ENCODE peak calls at places on chromosomes 2 and 18, in five cellular contexts. One of them, this sample, is unnamed.

GRCh38 chr2:176118606-176119370 is 2.2 kb downstream of the HOXD10 start:
- DNase-seq in prostate gland: no peak
- DNase-seq in cardiac muscle cell: no peak
- DNase-seq in gastrocnemius medialis: no peak
- DNase-seq in ovary: peak; percentile 15
- DNase-seq in this sample: no peak

GRCh38 chr2:102449370-102449974 is 23.6 kb upstream of the SLC9A4 start:
- DNase-seq in prostate gland: peak; percentile 24
- DNase-seq in gastrocnemius medialis: no peak
- DNase-seq in ovary: peak; percentile 23
- DNase-seq in cardiac muscle cell: peak; percentile 51
- DNase-seq in this sample: peak; percentile 49

GRCh38 chr2:160270571-160271113 is 70.6 kb upstream of the ITGB6 start:
- DNase-seq in ovary: peak; percentile 44
- DNase-seq in cardiac muscle cell: no peak
- DNase-seq in prostate gland: no peak
- DNase-seq in gastrocnemius medialis: peak; percentile 35
- DNase-seq in this sample: no peak

GRCh38 chr2:110860620-110861019 is 128.2 kb downstream of the ACOXL start:
- DNase-seq in ovary: no peak
- DNase-seq in gastrocnemius medialis: no peak
- DNase-seq in prostate gland: no peak
- DNase-seq in cardiac muscle cell: no peak
- DNase-seq in this sample: no peak

GRCh38 chr2:24779121-24779520 is 14.1 kb downstream of the PTRHD1 start:
- DNase-seq in gastrocnemius medialis: no peak
- DNase-seq in ovary: no peak
- DNase-seq in cardiac muscle cell: no peak
- DNase-seq in prostate gland: no peak
- DNase-seq in this sample: no peak

GRCh38 chr18:50009772-50010171 is 185.2 kb downstream of the MYO5B start:
- DNase-seq in cardiac muscle cell: peak; percentile 55
- DNase-seq in ovary: no peak
- DNase-seq in gastrocnemius medialis: peak; percentile 17
- DNase-seq in prostate gland: peak; percentile 12
- DNase-seq in this sample: peak; percentile 20

GRCh38 chr18:73684651-73685050 is 463.0 kb downstream of the FBXO15 start:
- DNase-seq in prostate gland: no peak
- DNase-seq in ovary: no peak
- DNase-seq in cardiac muscle cell: no peak
- DNase-seq in gastrocnemius medialis: no peak
- DNase-seq in this sample: no peak

GRCh38 chr2:230408244-230408842 is 7.7 kb upstream of the SP100 start:
- DNase-seq in prostate gland: no peak
- DNase-seq in cardiac muscle cell: no peak
- DNase-seq in ovary: no peak
- DNase-seq in gastrocnemius medialis: peak; percentile 37
- DNase-seq in this sample: no peak

GRCh38 chr2:68426885-68427579 is 40.1 kb downstream of the FBXO48 start:
- DNase-seq in prostate gland: no peak
- DNase-seq in gastrocnemius medialis: no peak
- DNase-seq in ovary: no peak
- DNase-seq in cardiac muscle cell: no peak
- DNase-seq in this sample: peak; percentile 69

GRCh38 chr18:5197461-5197860 is 404 bp upstream of the AKAIN1 start:
- DNase-seq in prostate gland: no peak
- DNase-seq in ovary: no peak
- DNase-seq in cardiac muscle cell: no peak
- DNase-seq in gastrocnemius medialis: no peak
- DNase-seq in this sample: no peak

GRCh38 chr18:54888933-54889332 is 60.7 kb downstream of the RAB27B start:
- DNase-seq in gastrocnemius medialis: no peak
- DNase-seq in ovary: no peak
- DNase-seq in cardiac muscle cell: no peak
- DNase-seq in prostate gland: no peak
- DNase-seq in this sample: no peak

GRCh38 chr2:1784087-1784486 is 39.8 kb upstream of the PXDN start:
- DNase-seq in gastrocnemius medialis: no peak
- DNase-seq in cardiac muscle cell: no peak
- DNase-seq in ovary: no peak
- DNase-seq in prostate gland: no peak
- DNase-seq in this sample: no peak

GRCh38 chr2:27093430-27094352 is 7.1 kb downstream of the KHK start:
- DNase-seq in ovary: no peak
- DNase-seq in gastrocnemius medialis: no peak
- DNase-seq in prostate gland: no peak
- DNase-seq in cardiac muscle cell: no peak
- DNase-seq in this sample: no peak

GRCh38 chr2:8582850-8583399 is 98.9 kb upstream of the ID2 start:
- DNase-seq in ovary: no peak
- DNase-seq in cardiac muscle cell: no peak
- DNase-seq in prostate gland: no peak
- DNase-seq in gastrocnemius medialis: no peak
- DNase-seq in this sample: no peak
- H3K4me3 ChIP-seq in ovary: no peak overlapping the region
- H3K4me3 ChIP-seq in cardiac muscle cell: no peak overlapping the region
- H3K4me3 ChIP-seq in prostate gland: peak overlapping the region; percentile 15
- H3K4me3 ChIP-seq in gastrocnemius medialis: peak overlapping the region; percentile 9
- H3K4me3 ChIP-seq in this sample: no peak overlapping the region

DNA sequence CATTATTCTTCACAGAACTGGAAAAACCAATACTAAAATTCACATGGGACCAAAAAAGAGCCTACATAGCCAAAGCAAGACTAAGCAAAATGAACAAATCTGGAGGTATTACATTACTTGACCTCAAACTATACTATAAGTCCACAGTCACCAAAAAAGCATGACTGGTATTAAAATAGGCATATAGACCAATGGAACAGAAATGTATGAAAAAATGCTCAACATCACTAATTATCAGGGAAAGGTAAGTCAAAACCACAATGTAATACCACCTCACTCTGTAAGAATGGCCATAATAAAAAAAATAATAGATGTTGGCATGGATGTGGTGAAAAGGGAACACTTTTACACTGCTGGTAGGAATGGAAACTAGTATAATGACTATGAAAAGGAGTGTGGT is 158.6 kb downstream of the CDH2 start:
- DNase-seq in cardiac muscle cell: no peak
- DNase-seq in ovary: no peak
- DNase-seq in gastrocnemius medialis: no peak
- DNase-seq in prostate gland: no peak
- DNase-seq in this sample: no peak
- H3K4me1 ChIP-seq in cardiac muscle cell: peaks cover 14% of the 10 kb centered on the region
- H3K4me1 ChIP-seq in ovary: no peaks in the 10 kb centered on the region
- H3K4me1 ChIP-seq in gastrocnemius medialis: no peaks in the 10 kb centered on the region
- H3K4me1 ChIP-seq in prostate gland: no peaks in the 10 kb centered on the region
- H3K4me1 ChIP-seq in this sample: no peaks in the 10 kb centered on the region

DNA sequence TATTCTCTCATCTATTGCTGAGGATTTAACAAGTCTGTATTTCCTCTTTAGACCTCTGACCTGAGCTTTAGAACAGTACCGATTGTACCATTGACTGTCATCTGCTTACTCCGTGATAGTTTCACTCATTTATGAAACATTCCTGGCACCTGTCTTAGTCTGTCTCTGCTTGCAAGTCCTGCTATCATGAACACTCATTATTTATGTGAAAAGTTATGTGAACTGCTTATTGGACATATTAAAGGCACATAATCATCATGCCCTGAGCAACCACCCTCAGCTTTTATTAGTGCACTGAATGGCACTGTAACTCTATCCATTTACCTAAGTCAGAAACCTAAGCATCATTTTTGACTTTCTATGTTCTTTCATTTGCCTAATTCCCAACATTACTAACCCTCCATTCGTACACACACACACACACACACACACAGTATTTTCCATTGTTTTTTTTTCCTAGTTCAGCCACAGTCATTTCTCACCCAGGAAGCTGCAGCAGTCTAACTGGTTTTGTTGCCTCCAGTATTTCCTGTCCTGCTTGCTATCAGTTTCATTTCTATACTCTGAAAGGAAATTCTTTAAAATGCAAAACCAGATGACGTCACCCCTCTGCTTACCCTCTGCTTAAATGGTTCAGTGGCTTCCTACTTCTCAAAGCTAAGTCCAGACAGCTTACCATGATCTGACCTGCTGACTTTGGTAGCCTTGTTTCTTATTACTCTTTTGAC is 146.1 kb downstream of the HAUS1 start:
- DNase-seq in gastrocnemius medialis: no peak
- DNase-seq in cardiac muscle cell: no peak
- DNase-seq in ovary: no peak
- DNase-seq in prostate gland: peak; percentile 62
- DNase-seq in this sample: peak; percentile 73
- H3K27ac ChIP-seq in gastrocnemius medialis: peak overlapping the region; percentile 15
- H3K27ac ChIP-seq in cardiac muscle cell: no peak overlapping the region
- H3K27ac ChIP-seq in ovary: no peak overlapping the region
- H3K27ac ChIP-seq in prostate gland: peak overlapping the region; percentile 67
- H3K27ac ChIP-seq in this sample: peak overlapping the region; percentile 77

GRCh38 chr18:8608795-8609673 is at the start of gene RAB12:
- DNase-seq in prostate gland: peak; percentile 76
- DNase-seq in cardiac muscle cell: peak; percentile 93
- DNase-seq in gastrocnemius medialis: peak; percentile 86
- DNase-seq in ovary: peak; percentile 90
- DNase-seq in this sample: peak; percentile 85

GRCh38 chr18:8609711-8610441 is 639 bp downstream of the RAB12 start:
- DNase-seq in cardiac muscle cell: peak; percentile 30
- DNase-seq in gastrocnemius medialis: no peak
- DNase-seq in ovary: peak; percentile 52
- DNase-seq in prostate gland: no peak
- DNase-seq in this sample: peak; percentile 5

GRCh38 chr18:8610442-8610801 is 1.2 kb downstream of the RAB12 start:
- DNase-seq in prostate gland: no peak
- DNase-seq in cardiac muscle cell: no peak
- DNase-seq in ovary: no peak
- DNase-seq in gastrocnemius medialis: peak; percentile 71
- DNase-seq in this sample: peak; percentile 7

GRCh38 chr18:8605974-8606373 is 3.3 kb upstream of the RAB12 start:
- DNase-seq in gastrocnemius medialis: no peak
- DNase-seq in cardiac muscle cell: no peak
- DNase-seq in prostate gland: no peak
- DNase-seq in ovary: no peak
- DNase-seq in this sample: no peak

GRCh38 chr18:8607776-8608682 is 1.2 kb upstream of the RAB12 start:
- DNase-seq in ovary: peak; percentile 30
- DNase-seq in prostate gland: no peak
- DNase-seq in gastrocnemius medialis: peak; percentile 83
- DNase-seq in cardiac muscle cell: no peak
- DNase-seq in this sample: no peak
- H3K4me3 ChIP-seq in ovary: peak overlapping the region; percentile 91
- H3K4me3 ChIP-seq in prostate gland: peak overlapping the region; percentile 74
- H3K4me3 ChIP-seq in gastrocnemius medialis: peak overlapping the region; percentile 98
- H3K4me3 ChIP-seq in cardiac muscle cell: no peak overlapping the region
- H3K4me3 ChIP-seq in this sample: peak overlapping the region; percentile 48

GRCh38 chr2:36369163-36369562 is 13.6 kb downstream of the CRIM1 start:
- DNase-seq in ovary: no peak
- DNase-seq in gastrocnemius medialis: no peak
- DNase-seq in prostate gland: no peak
- DNase-seq in cardiac muscle cell: no peak
- DNase-seq in this sample: no peak

GRCh38 chr2:36370281-36370680 is 14.7 kb downstream of the CRIM1 start:
- DNase-seq in cardiac muscle cell: no peak
- DNase-seq in ovary: no peak
- DNase-seq in gastrocnemius medialis: no peak
- DNase-seq in prostate gland: no peak
- DNase-seq in this sample: no peak

GRCh38 chr2:36368438-36368837 is 12.9 kb downstream of the CRIM1 start:
- DNase-seq in prostate gland: no peak
- DNase-seq in gastrocnemius medialis: no peak
- DNase-seq in cardiac muscle cell: no peak
- DNase-seq in ovary: no peak
- DNase-seq in this sample: no peak

GRCh38 chr2:36371070-36371962 is 15.7 kb downstream of the CRIM1 start:
- DNase-seq in gastrocnemius medialis: no peak
- DNase-seq in ovary: no peak
- DNase-seq in prostate gland: no peak
- DNase-seq in cardiac muscle cell: no peak
- DNase-seq in this sample: no peak

GRCh38 chr2:36369711-36370110 is 14.1 kb downstream of the CRIM1 start:
- DNase-seq in gastrocnemius medialis: no peak
- DNase-seq in ovary: no peak
- DNase-seq in prostate gland: no peak
- DNase-seq in cardiac muscle cell: no peak
- DNase-seq in this sample: no peak
- H3K4me1 ChIP-seq in gastrocnemius medialis: peaks cover 100% of the 10 kb centered on the region
- H3K4me1 ChIP-seq in ovary: peaks cover 33% of the 10 kb centered on the region
- H3K4me1 ChIP-seq in prostate gland: no peaks in the 10 kb centered on the region
- H3K4me1 ChIP-seq in cardiac muscle cell: peaks cover 30% of the 10 kb centered on the region
- H3K4me1 ChIP-seq in this sample: no peaks in the 10 kb centered on the region

DNA sequence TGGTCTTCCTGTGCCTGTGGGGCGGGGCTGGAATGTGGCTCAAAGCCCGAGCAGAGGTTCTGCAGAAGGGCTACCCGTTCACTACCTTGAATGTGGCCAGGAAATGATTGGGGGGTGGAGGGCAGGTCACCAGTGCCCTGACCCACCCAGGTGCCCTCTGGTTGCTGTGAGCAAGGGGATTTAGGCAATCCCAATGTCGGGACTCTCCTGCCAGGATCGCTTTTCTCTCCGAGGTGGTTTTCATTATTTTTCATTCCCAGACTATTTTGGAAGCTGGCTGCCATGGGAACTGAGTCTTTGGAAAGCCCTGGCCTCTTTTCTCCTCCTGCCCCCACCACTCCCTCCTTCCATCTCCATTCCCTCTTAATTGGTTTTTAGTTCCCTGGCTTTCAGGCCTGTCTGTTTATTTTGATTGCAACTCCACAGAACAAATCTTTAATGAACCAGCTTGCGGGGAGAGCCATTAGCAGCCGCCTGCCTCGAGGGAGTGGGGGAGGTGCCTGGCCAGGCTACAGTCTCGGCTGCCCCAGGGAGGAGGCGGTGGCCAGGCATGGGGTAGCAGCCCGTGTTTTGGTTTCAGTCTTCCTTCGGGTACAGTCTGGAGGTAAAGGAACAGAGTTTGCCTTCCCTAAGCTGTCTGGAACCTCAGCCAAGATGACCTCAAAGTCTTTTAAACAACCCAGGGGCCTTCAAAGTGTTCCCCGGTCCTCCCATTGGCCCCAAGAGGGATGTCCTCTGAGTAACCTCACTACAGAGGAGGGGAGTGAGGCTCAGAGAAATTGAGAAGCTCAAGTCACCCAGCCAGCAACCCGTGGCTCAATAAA is 114.4 kb upstream of the HAAO start:
- DNase-seq in prostate gland: no peak
- DNase-seq in cardiac muscle cell: no peak
- DNase-seq in gastrocnemius medialis: no peak
- DNase-seq in ovary: peak; percentile 81
- DNase-seq in this sample: no peak
- H3K27ac ChIP-seq in prostate gland: peak overlapping the region; percentile 72
- H3K27ac ChIP-seq in cardiac muscle cell: no peak overlapping the region
- H3K27ac ChIP-seq in gastrocnemius medialis: peak overlapping the region; percentile 73
- H3K27ac ChIP-seq in ovary: peak overlapping the region; percentile 31
- H3K27ac ChIP-seq in this sample: no peak overlapping the region

DNA sequence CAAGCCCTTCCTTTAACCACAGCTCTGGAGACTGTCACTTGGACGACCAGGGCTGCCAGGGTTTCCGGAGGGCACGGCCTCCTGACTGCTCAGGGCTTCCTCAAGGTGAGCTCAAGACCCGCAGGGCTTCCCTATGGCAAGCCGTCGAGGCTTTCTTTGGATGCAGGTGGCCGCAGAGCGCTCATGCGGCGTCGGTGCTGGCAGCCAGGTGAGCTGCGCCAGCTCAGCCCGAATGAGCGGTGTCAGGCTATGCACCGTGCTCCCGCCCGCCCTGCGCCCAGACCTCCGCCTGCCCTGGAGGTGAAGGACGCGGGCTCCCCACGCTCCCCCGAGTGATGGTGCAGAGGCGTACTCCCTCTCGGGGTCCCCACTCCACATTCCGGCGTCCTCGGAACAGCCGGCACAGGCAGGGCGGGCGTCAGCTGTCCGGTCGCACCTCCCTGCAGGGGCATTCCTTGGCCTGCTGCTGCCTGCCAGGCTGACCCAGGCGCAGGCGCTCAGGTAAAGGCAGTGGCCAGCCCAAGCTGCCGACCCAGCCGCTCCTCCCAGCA is 20.8 kb upstream of the TUBB6 start:
- DNase-seq in prostate gland: no peak
- DNase-seq in cardiac muscle cell: no peak
- DNase-seq in ovary: no peak
- DNase-seq in gastrocnemius medialis: no peak
- DNase-seq in this sample: no peak
- H3K4me3 ChIP-seq in prostate gland: peak overlapping the region; percentile 33
- H3K4me3 ChIP-seq in cardiac muscle cell: peak overlapping the region; percentile 21
- H3K4me3 ChIP-seq in ovary: peak overlapping the region; percentile 39
- H3K4me3 ChIP-seq in gastrocnemius medialis: peak overlapping the region; percentile 51
- H3K4me3 ChIP-seq in this sample: no peak overlapping the region